ENCODE peak calls at places on chromosome 14, in five cellular contexts. G, H, Y, U and R are unnamed samples.

GRCh38 chr14:76678244-76678643 is 83.0 kb upstream of the VASH1 start:
- DNase-seq in G (no peak), H (no peak), Y (no peak), U (no peak), R (no peak)

GRCh38 chr14:22955702-22956575 is 951 bp downstream of the HAUS4 start:
- DNase-seq in G (no peak), H (no peak), Y (no peak), U (no peak), R (no peak)

GRCh38 chr14:76909266-76909665 is 83.1 kb downstream of the LRRC74A start:
- DNase-seq in G (no peak), H (no peak), Y (no peak), U (no peak), R (no peak)

GRCh38 chr14:28676481-28676880 is 90.1 kb upstream of the FOXG1 start:
- DNase-seq in G (no peak), H (no peak), Y (no peak), U (no peak), R (no peak)

GRCh38 chr14:52025310-52025709 is 36.0 kb downstream of the RTRAF start:
- DNase-seq in G (no peak), H (no peak), Y (no peak), U (no peak), R (no peak)

GRCh38 chr14:65173973-65174693 is 71.8 kb upstream of the MAX start:
- DNase-seq in G (no peak), H (no peak), Y (no peak), U (no peak), R (no peak)

GRCh38 chr14:39843881-39844280 is 411.6 kb upstream of the FBXO33 start:
- DNase-seq in G (no peak), H (no peak), Y (no peak), U (no peak), R (no peak)

GRCh38 chr14:90853116-90853515 is 36.9 kb upstream of the TTC7B start:
- DNase-seq in G (no peak), H (no peak), Y (no peak), U (no peak), R (no peak)

GRCh38 chr14:93832665-93833064 is 44.4 kb upstream of the PRIMA1 start:
- DNase-seq in G (no peak), H (no peak), Y (no peak), U (peak), R (no peak)

GRCh38 chr14:51883232-51883631 is 22.8 kb downstream of the GNG2 start:
- DNase-seq in G (no peak), H (no peak), Y (no peak), U (no peak), R (no peak)

GRCh38 chr14:51507556-51508511 is 143.9 kb upstream of the FRMD6 start:
- DNase-seq in G (peak), H (no peak), Y (peak), U (peak), R (no peak)

GRCh38 chr14:58752782-58753181 is 115.0 kb downstream of the DACT1 start:
- DNase-seq in G (no peak), H (no peak), Y (no peak), U (peak), R (no peak)